ENCODE peak calls at places on chromosomes 13 and 19, in four cellular contexts. I is astrocyte of the spinal cord; B is stimulated activated effector memory CD8-positive, alpha-beta T cell treated with anti-CD3 and anti-CD28 coated beads, Interleukin-12 subunit alpha, Interleukin-12 subunit beta, amount 100 ng/mL, for 72 hours; N is tibial nerve. E is an unnamed sample.

GRCh38 chr13:111528513-111528912 is 208.1 kb downstream of the TEX29 start:
- DNase-seq in B (no peak), I (no peak), N (no peak), E (no peak)

GRCh38 chr19:41265376-41266153 is 1.4 kb downstream of the HNRNPUL1 start:
- DNase-seq in N (no peak), I (peak; percentile 28), B (peak; percentile 63), E (no peak)

GRCh38 chr19:10625003-10625761 is at the start of gene SLC44A2:
- DNase-seq in I (peak; percentile 61), B (no peak), N (peak; percentile 75), E (peak; percentile 82)

GRCh38 chr13:72473321-72473720 is 254.1 kb downstream of the MZT1 start:
- DNase-seq in I (no peak), B (no peak), N (no peak), E (no peak)

GRCh38 chr13:64672751-64673150 is 2557.4 kb downstream of the PCDH9 start:
- DNase-seq in I (no peak), B (no peak), N (no peak), E (no peak)

GRCh38 chr19:38210458-38210987 is 13.5 kb downstream of the DPF1 start:
- DNase-seq in N (peak; percentile 19), B (no peak), I (peak; percentile 37), E (no peak)

GRCh38 chr13:110414283-110414682 is 107.2 kb downstream of the COL4A2 start:
- DNase-seq in N (no peak), I (no peak), B (no peak), E (no peak)

GRCh38 chr19:39705578-39706188 is 1.4 kb downstream of the LGALS14 start:
- DNase-seq in N (no peak), B (no peak), I (no peak), E (no peak)

GRCh38 chr13:110415669-110416068 is 108.6 kb downstream of the COL4A2 start:
- DNase-seq in I (no peak), N (no peak), B (no peak), E (no peak)

GRCh38 chr13:77521194-77521593 is 14.3 kb upstream of the SCEL start:
- DNase-seq in N (no peak), B (no peak), I (peak; percentile 42), E (no peak)

GRCh38 chr13:111460548-111461444 is 140.4 kb downstream of the TEX29 start:
- DNase-seq in N (no peak), I (peak; percentile 15), B (no peak), E (peak; percentile 47)

GRCh38 chr13:114152831-114153371 is 20.5 kb upstream of the RASA3 start:
- DNase-seq in I (no peak), B (no peak), N (no peak), E (no peak)

GRCh38 chr19:1862424-1863307 is 713 bp downstream of the KLF16 start:
- DNase-seq in N (no peak), B (peak; percentile 82), I (no peak), E (no peak)

GRCh38 chr13:66508153-66508909 is 721.8 kb downstream of the PCDH9 start:
- DNase-seq in N (no peak), I (no peak), B (no peak), E (no peak)

GRCh38 chr13:112903606-112904195 is 65.3 kb upstream of the MCF2L start:
- DNase-seq in N (no peak), I (no peak), B (no peak), E (peak; percentile 38)

GRCh38 chr13:26693749-26694463 is 66.7 kb downstream of the GPR12 start:
- DNase-seq in B (no peak), N (no peak), I (no peak), E (no peak)